ENCODE peak calls at places on chromosomes 3 and 15, in five cellular contexts. Q is K562, T is HCT116, C is NT2/D1, G is H1. F is an unnamed sample.

GRCh38 chr15:80639168-80639555 is 55.9 kb upstream of the ABHD17C start:
- DNase-seq in G (no peak), Q (no peak), T (no peak), C (no peak), F (no peak)

GRCh38 chr3:113847664-113848461 is 9.3 kb downstream of the GRAMD1C start:
- DNase-seq in G (no peak), Q (no peak), T (no peak), C (no peak), F (no peak)

GRCh38 chr15:56871867-56872266 is 46.6 kb upstream of the TCF12 start:
- DNase-seq in Q (no peak), C (no peak), T (no peak), G (no peak), F (no peak)

GRCh38 chr3:49007771-49008528 is 759 bp downstream of the WDR6 start:
- DNase-seq in T (peak; percentile 72), G (peak; percentile 96), C (peak; percentile 75), Q (peak; percentile 92), F (no peak)

GRCh38 chr15:42385206-42385979 is 26.1 kb downstream of the CAPN3 start:
- DNase-seq in T (peak; percentile 35), G (peak; percentile 76), Q (peak; percentile 78), C (peak; percentile 43), F (no peak)

GRCh38 chr3:46386206-46386605 is 15.5 kb downstream of the CCR5 start:
- DNase-seq in Q (peak; percentile 44), G (no peak), T (peak; percentile 33), C (no peak), F (no peak)

GRCh38 chr15:101004986-101005747 is 86.0 kb downstream of the LRRK1 start:
- DNase-seq in T (no peak), Q (no peak), C (no peak), G (no peak), F (no peak)

GRCh38 chr3:194375921-194376570 is 6.5 kb upstream of the LRRC15 start:
- DNase-seq in C (no peak), T (no peak), G (no peak), Q (no peak), F (no peak)

GRCh38 chr3:57143886-57144459 is 21.2 kb downstream of the IL17RD start:
- DNase-seq in Q (no peak), C (no peak), T (no peak), G (no peak), F (no peak)

GRCh38 chr15:68502398-68502901 is 70.5 kb upstream of the ITGA11 start:
- DNase-seq in C (no peak), Q (no peak), T (no peak), G (peak; percentile 32), F (no peak)

GRCh38 chr3:126208618-126209256 is 28.4 kb upstream of the ALDH1L1 start:
- DNase-seq in Q (peak; percentile 50), G (no peak), C (no peak), T (peak; percentile 76), F (no peak)

GRCh38 chr15:35719964-35720507 is 174.1 kb upstream of the DPH6 start:
- DNase-seq in Q (no peak), T (no peak), G (no peak), C (no peak), F (no peak)

GRCh38 chr3:189316296-189317019 is 144.7 kb downstream of the TPRG1 start:
- DNase-seq in G (no peak), C (no peak), T (no peak), Q (no peak), F (no peak)

GRCh38 chr15:73054417-73054963 is 2.2 kb downstream of the NEO1 start:
- DNase-seq in C (no peak), Q (no peak), T (no peak), G (no peak), F (no peak)

GRCh38 chr3:30289324-30289723 is 317.1 kb upstream of the TGFBR2 start:
- DNase-seq in G (no peak), C (no peak), T (no peak), Q (no peak), F (no peak)

GRCh38 chr15:71588746-71589145 is 221.6 kb upstream of the NR2E3 start:
- DNase-seq in Q (no peak), G (no peak), C (peak; percentile 79), T (no peak), F (no peak)

GRCh38 chr15:57594479-57594878 is 2.8 kb downstream of the MYZAP start:
- DNase-seq in T (no peak), C (no peak), G (no peak), Q (no peak), F (no peak)

GRCh38 chr15:38560456-38560926 is 4.1 kb downstream of the RASGRP1 start:
- DNase-seq in Q (no peak), G (no peak), C (no peak), T (no peak), F (no peak)

GRCh38 chr15:77830041-77830440 is 197.3 kb upstream of the LINGO1 start:
- DNase-seq in G (no peak), T (peak; percentile 6), Q (no peak), C (no peak), F (no peak)
- TF ChIP-seq ZNF274 in G (no peak), T (no peak), Q (no peak), C (no peak), F (no peak)

DNA sequence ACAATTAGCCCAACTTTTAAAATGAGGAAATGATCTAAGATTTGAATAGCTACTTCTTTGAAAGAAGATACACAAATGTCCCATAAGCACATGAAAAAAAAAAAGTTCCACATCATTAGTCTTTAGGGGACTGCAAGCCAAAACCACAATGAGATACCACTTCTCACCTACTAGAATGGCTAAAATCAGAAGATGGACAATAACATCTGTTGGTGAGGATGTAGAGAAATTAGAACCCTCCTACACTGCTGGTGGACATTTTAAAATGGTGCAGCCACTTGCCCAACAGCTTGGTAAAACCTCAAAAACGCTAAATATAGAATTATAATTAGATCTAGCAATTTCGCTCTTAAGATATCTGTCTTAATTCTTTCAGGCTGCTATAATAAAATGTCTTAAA is 77.1 kb downstream of the MEX3B start:
- DNase-seq in T (no peak), C (no peak), G (no peak), Q (no peak), F (no peak)
- TF ChIP-seq ZNF274 in T (no peak), C (no peak), G (no peak), Q (no peak), F (no peak)

GRCh38 chr3:69791111-69791510 is 51.8 kb downstream of the MITF start:
- DNase-seq in T (no peak), Q (peak; percentile 28), G (no peak), C (no peak), F (no peak)
- TF ChIP-seq ZNF274 in T (no peak), Q (no peak), G (no peak), C (no peak), F (no peak)

GRCh38 chr15:77608774-77609173 is 23.9 kb downstream of the LINGO1 start:
- DNase-seq in G (no peak), Q (peak; percentile 43), T (no peak), C (no peak), F (no peak)

GRCh38 chr15:77605582-77605981 is 27.1 kb downstream of the LINGO1 start:
- DNase-seq in T (no peak), Q (no peak), G (no peak), C (no peak), F (no peak)

GRCh38 chr15:77606142-77607034 is 26.3 kb downstream of the LINGO1 start:
- DNase-seq in C (no peak), G (no peak), Q (peak; percentile 43), T (no peak), F (no peak)

GRCh38 chr15:77607894-77608261 is 24.8 kb downstream of the LINGO1 start:
- DNase-seq in Q (no peak), G (no peak), C (no peak), T (no peak), F (no peak)

DNA sequence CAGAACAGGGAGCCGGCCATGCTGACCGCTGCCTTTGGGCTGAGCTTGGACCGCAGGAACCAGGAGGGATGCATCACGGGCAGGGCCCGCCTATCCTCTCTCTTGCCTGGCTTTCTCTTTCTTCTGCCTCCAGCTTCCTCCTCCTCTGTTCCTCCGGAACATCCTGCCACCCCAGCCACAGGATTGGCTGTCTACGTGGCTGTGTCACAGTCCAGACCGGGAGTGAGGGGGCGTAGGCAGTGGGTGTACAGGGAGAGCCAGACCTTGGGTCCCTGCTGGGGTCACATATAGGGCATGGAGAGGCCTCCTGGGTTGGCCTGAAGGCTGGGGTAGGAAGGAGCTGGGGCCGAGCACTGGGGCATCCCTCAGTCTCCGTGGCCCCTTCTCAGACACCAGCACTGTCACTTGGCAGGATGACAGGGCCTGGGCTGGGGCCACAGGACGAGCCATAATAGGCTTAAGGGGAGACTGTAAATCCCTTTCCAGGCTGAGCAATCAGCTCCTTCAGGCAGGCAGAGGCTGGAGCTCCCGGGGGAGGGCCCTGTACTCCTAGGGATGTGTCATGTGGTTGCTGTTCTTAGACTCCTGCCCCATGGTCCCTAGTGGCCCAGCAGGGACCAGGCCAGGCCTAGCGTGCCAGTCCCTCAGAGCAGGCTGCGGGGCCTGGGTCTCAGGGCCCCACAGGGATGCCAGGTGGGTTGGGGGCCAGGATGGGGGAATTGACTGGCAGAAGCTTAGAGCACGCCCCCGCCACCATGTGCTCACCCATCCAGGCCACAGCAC is 25.4 kb downstream of the LINGO1 start:
- DNase-seq in G (no peak), Q (peak; percentile 54), C (no peak), T (no peak), F (no peak)
- TF ChIP-seq ZNF274 in G (no peak), Q (no peak), C (no peak), T (no peak), F (no peak)

GRCh38 chr15:91891788-91892187 is 38.3 kb downstream of the SLCO3A1 start:
- DNase-seq in C (no peak), G (peak; percentile 14), Q (no peak), T (no peak), F (no peak)
- TF ChIP-seq ZNF274 in C (no peak), G (no peak), Q (no peak), T (no peak), F (no peak)